ENCODE peak calls at places on chromosomes 16 and 17, in ten cellular contexts. One of them, this sample, is unnamed.

GRCh38 chr17:20224379-20224778 is 215.2 kb downstream of the SPECC1 start:
- DNase-seq in NB4: no peak
- DNase-seq in sigmoid colon: no peak
- DNase-seq in pancreas: no peak
- DNase-seq in cardiac muscle cell: no peak
- DNase-seq in tibial artery: no peak
- DNase-seq in fibroblast of villous mesenchyme: no peak
- DNase-seq in heart left ventricle: no peak
- DNase-seq in natural killer cell: no peak
- DNase-seq in HFFc6: no peak
- DNase-seq in this sample: no peak

GRCh38 chr17:75795820-75796607 is 11.4 kb downstream of the UNK start:
- DNase-seq in NB4: no peak
- DNase-seq in sigmoid colon: peak
- DNase-seq in pancreas: no peak
- DNase-seq in cardiac muscle cell: no peak
- DNase-seq in tibial artery: no peak
- DNase-seq in fibroblast of villous mesenchyme: no peak
- DNase-seq in heart left ventricle: no peak
- DNase-seq in natural killer cell: no peak
- DNase-seq in HFFc6: no peak
- DNase-seq in this sample: no peak

GRCh38 chr17:27578718-27579085 is 52.3 kb upstream of the LGALS9 start:
- DNase-seq in NB4: peak
- DNase-seq in sigmoid colon: no peak
- DNase-seq in pancreas: peak
- DNase-seq in cardiac muscle cell: no peak
- DNase-seq in tibial artery: no peak
- DNase-seq in fibroblast of villous mesenchyme: peak
- DNase-seq in heart left ventricle: no peak
- DNase-seq in natural killer cell: no peak
- DNase-seq in HFFc6: no peak
- DNase-seq in this sample: no peak

GRCh38 chr17:73710095-73710592 is 65.9 kb upstream of the SDK2 start:
- DNase-seq in NB4: peak
- DNase-seq in sigmoid colon: no peak
- DNase-seq in pancreas: peak
- DNase-seq in cardiac muscle cell: peak
- DNase-seq in tibial artery: peak
- DNase-seq in fibroblast of villous mesenchyme: peak
- DNase-seq in heart left ventricle: peak
- DNase-seq in natural killer cell: peak
- DNase-seq in HFFc6: no peak
- DNase-seq in this sample: peak

GRCh38 chr17:51546114-51546513 is 285.8 kb downstream of the UTP18 start:
- DNase-seq in NB4: no peak
- DNase-seq in sigmoid colon: no peak
- DNase-seq in pancreas: no peak
- DNase-seq in cardiac muscle cell: no peak
- DNase-seq in tibial artery: no peak
- DNase-seq in fibroblast of villous mesenchyme: no peak
- DNase-seq in heart left ventricle: no peak
- DNase-seq in natural killer cell: no peak
- DNase-seq in HFFc6: no peak
- DNase-seq in this sample: no peak

GRCh38 chr16:86602521-86602920 is 24.2 kb downstream of the FOXL1 start:
- DNase-seq in NB4: no peak
- DNase-seq in sigmoid colon: no peak
- DNase-seq in pancreas: no peak
- DNase-seq in cardiac muscle cell: no peak
- DNase-seq in tibial artery: no peak
- DNase-seq in fibroblast of villous mesenchyme: no peak
- DNase-seq in heart left ventricle: no peak
- DNase-seq in natural killer cell: no peak
- DNase-seq in HFFc6: no peak
- DNase-seq in this sample: no peak

GRCh38 chr17:20010099-20010863 is 1.1 kb downstream of the SPECC1 start:
- DNase-seq in NB4: peak
- DNase-seq in sigmoid colon: no peak
- DNase-seq in pancreas: peak
- DNase-seq in cardiac muscle cell: peak
- DNase-seq in tibial artery: peak
- DNase-seq in fibroblast of villous mesenchyme: peak
- DNase-seq in heart left ventricle: peak
- DNase-seq in natural killer cell: no peak
- DNase-seq in HFFc6: peak
- DNase-seq in this sample: no peak

GRCh38 chr17:82678265-82678891 is 20.1 kb downstream of the RAB40B start:
- DNase-seq in NB4: no peak
- DNase-seq in sigmoid colon: no peak
- DNase-seq in pancreas: no peak
- DNase-seq in cardiac muscle cell: no peak
- DNase-seq in tibial artery: no peak
- DNase-seq in fibroblast of villous mesenchyme: no peak
- DNase-seq in heart left ventricle: no peak
- DNase-seq in natural killer cell: no peak
- DNase-seq in HFFc6: no peak
- DNase-seq in this sample: no peak

GRCh38 chr17:40251576-40251975 is 32.5 kb downstream of the WIPF2 start:
- DNase-seq in NB4: peak
- DNase-seq in sigmoid colon: peak
- DNase-seq in pancreas: no peak
- DNase-seq in cardiac muscle cell: no peak
- DNase-seq in tibial artery: peak
- DNase-seq in fibroblast of villous mesenchyme: peak
- DNase-seq in heart left ventricle: no peak
- DNase-seq in natural killer cell: no peak
- DNase-seq in HFFc6: peak
- DNase-seq in this sample: no peak

GRCh38 chr16:73735018-73735417 is 561.6 kb upstream of the PSMD7 start:
- DNase-seq in NB4: no peak
- DNase-seq in sigmoid colon: no peak
- DNase-seq in pancreas: no peak
- DNase-seq in cardiac muscle cell: no peak
- DNase-seq in tibial artery: no peak
- DNase-seq in fibroblast of villous mesenchyme: peak
- DNase-seq in heart left ventricle: no peak
- DNase-seq in natural killer cell: no peak
- DNase-seq in HFFc6: peak
- DNase-seq in this sample: no peak

GRCh38 chr17:6508519-6509294 is 47.6 kb downstream of the PITPNM3 start:
- DNase-seq in NB4: no peak
- DNase-seq in sigmoid colon: peak
- DNase-seq in pancreas: no peak
- DNase-seq in cardiac muscle cell: peak
- DNase-seq in tibial artery: no peak
- DNase-seq in fibroblast of villous mesenchyme: no peak
- DNase-seq in heart left ventricle: no peak
- DNase-seq in natural killer cell: no peak
- DNase-seq in HFFc6: no peak
- DNase-seq in this sample: no peak

GRCh38 chr17:65530985-65531507 is 30.4 kb downstream of the AXIN2 start:
- DNase-seq in NB4: no peak
- DNase-seq in sigmoid colon: no peak
- DNase-seq in pancreas: no peak
- DNase-seq in cardiac muscle cell: peak
- DNase-seq in tibial artery: no peak
- DNase-seq in fibroblast of villous mesenchyme: peak
- DNase-seq in heart left ventricle: peak
- DNase-seq in natural killer cell: no peak
- DNase-seq in HFFc6: no peak
- DNase-seq in this sample: no peak

GRCh38 chr17:75832164-75832651 is 12.0 kb downstream of the UNC13D start:
- DNase-seq in NB4: peak
- DNase-seq in sigmoid colon: peak
- DNase-seq in pancreas: no peak
- DNase-seq in cardiac muscle cell: no peak
- DNase-seq in tibial artery: no peak
- DNase-seq in fibroblast of villous mesenchyme: peak
- DNase-seq in heart left ventricle: no peak
- DNase-seq in natural killer cell: peak
- DNase-seq in HFFc6: peak
- DNase-seq in this sample: no peak

GRCh38 chr17:2030779-2031163 is 818 bp downstream of the DPH1 start:
- DNase-seq in NB4: peak
- DNase-seq in sigmoid colon: no peak
- DNase-seq in pancreas: no peak
- DNase-seq in cardiac muscle cell: no peak
- DNase-seq in tibial artery: no peak
- DNase-seq in fibroblast of villous mesenchyme: no peak
- DNase-seq in heart left ventricle: no peak
- DNase-seq in natural killer cell: no peak
- DNase-seq in HFFc6: no peak
- DNase-seq in this sample: no peak
- TF ChIP-seq CTCF in NB4: peak
- TF ChIP-seq CTCF in sigmoid colon: no peak
- TF ChIP-seq CTCF in pancreas: no peak
- TF ChIP-seq CTCF in cardiac muscle cell: peak
- TF ChIP-seq CTCF in tibial artery: peak
- TF ChIP-seq CTCF in fibroblast of villous mesenchyme: peak
- TF ChIP-seq CTCF in heart left ventricle: no peak
- TF ChIP-seq CTCF in natural killer cell: no peak
- TF ChIP-seq CTCF in HFFc6: peak
- TF ChIP-seq CTCF in this sample: peak

GRCh38 chr17:16378631-16379282 is 2.1 kb upstream of the UBB start:
- DNase-seq in NB4: no peak
- DNase-seq in sigmoid colon: no peak
- DNase-seq in pancreas: peak
- DNase-seq in cardiac muscle cell: no peak
- DNase-seq in tibial artery: no peak
- DNase-seq in fibroblast of villous mesenchyme: no peak
- DNase-seq in heart left ventricle: no peak
- DNase-seq in natural killer cell: no peak
- DNase-seq in HFFc6: no peak
- DNase-seq in this sample: no peak

GRCh38 chr17:16383216-16383615 is 2.3 kb downstream of the UBB start:
- DNase-seq in NB4: no peak
- DNase-seq in sigmoid colon: no peak
- DNase-seq in pancreas: no peak
- DNase-seq in cardiac muscle cell: no peak
- DNase-seq in tibial artery: no peak
- DNase-seq in fibroblast of villous mesenchyme: no peak
- DNase-seq in heart left ventricle: no peak
- DNase-seq in natural killer cell: no peak
- DNase-seq in HFFc6: no peak
- DNase-seq in this sample: no peak

GRCh38 chr17:16379654-16380053 is 1.2 kb upstream of the UBB start:
- DNase-seq in NB4: no peak
- DNase-seq in sigmoid colon: no peak
- DNase-seq in pancreas: no peak
- DNase-seq in cardiac muscle cell: no peak
- DNase-seq in tibial artery: no peak
- DNase-seq in fibroblast of villous mesenchyme: no peak
- DNase-seq in heart left ventricle: no peak
- DNase-seq in natural killer cell: no peak
- DNase-seq in HFFc6: no peak
- DNase-seq in this sample: no peak

GRCh38 chr17:16381496-16381820 is 567 bp downstream of the UBB start:
- DNase-seq in NB4: no peak
- DNase-seq in sigmoid colon: no peak
- DNase-seq in pancreas: no peak
- DNase-seq in cardiac muscle cell: no peak
- DNase-seq in tibial artery: no peak
- DNase-seq in fibroblast of villous mesenchyme: peak
- DNase-seq in heart left ventricle: no peak
- DNase-seq in natural killer cell: no peak
- DNase-seq in HFFc6: peak
- DNase-seq in this sample: no peak

GRCh38 chr17:16380640-16381495 is at the start of gene UBB:
- DNase-seq in NB4: peak
- DNase-seq in sigmoid colon: peak
- DNase-seq in pancreas: peak
- DNase-seq in cardiac muscle cell: peak
- DNase-seq in tibial artery: peak
- DNase-seq in fibroblast of villous mesenchyme: peak
- DNase-seq in heart left ventricle: peak
- DNase-seq in natural killer cell: peak
- DNase-seq in HFFc6: peak
- DNase-seq in this sample: peak
- TF ChIP-seq CTCF in NB4: no peak
- TF ChIP-seq CTCF in sigmoid colon: no peak
- TF ChIP-seq CTCF in pancreas: no peak
- TF ChIP-seq CTCF in cardiac muscle cell: no peak
- TF ChIP-seq CTCF in tibial artery: no peak
- TF ChIP-seq CTCF in fibroblast of villous mesenchyme: no peak
- TF ChIP-seq CTCF in heart left ventricle: no peak
- TF ChIP-seq CTCF in natural killer cell: no peak
- TF ChIP-seq CTCF in HFFc6: peak
- TF ChIP-seq CTCF in this sample: no peak

DNA sequence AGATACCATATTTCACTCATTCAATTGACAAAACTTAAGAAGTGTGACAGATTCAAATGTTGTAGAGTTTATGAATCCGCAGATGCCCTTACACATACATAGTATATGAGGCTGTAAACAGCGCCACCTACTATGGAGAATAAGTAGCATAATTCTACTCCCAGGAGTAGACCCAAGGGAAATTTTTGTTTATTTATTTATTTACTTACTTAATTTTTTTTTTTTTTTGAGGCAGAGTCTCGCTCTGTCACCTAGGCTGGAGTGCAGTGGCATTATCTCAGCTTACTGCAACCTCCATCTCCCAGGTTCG is 35.5 kb downstream of the GAN start:
- DNase-seq in NB4: peak
- DNase-seq in sigmoid colon: no peak
- DNase-seq in pancreas: no peak
- DNase-seq in cardiac muscle cell: peak
- DNase-seq in tibial artery: no peak
- DNase-seq in fibroblast of villous mesenchyme: peak
- DNase-seq in heart left ventricle: no peak
- DNase-seq in natural killer cell: no peak
- DNase-seq in HFFc6: no peak
- DNase-seq in this sample: no peak
- TF ChIP-seq CTCF in NB4: no peak
- TF ChIP-seq CTCF in sigmoid colon: no peak
- TF ChIP-seq CTCF in pancreas: no peak
- TF ChIP-seq CTCF in cardiac muscle cell: peak
- TF ChIP-seq CTCF in tibial artery: no peak
- TF ChIP-seq CTCF in fibroblast of villous mesenchyme: peak
- TF ChIP-seq CTCF in heart left ventricle: no peak
- TF ChIP-seq CTCF in natural killer cell: no peak
- TF ChIP-seq CTCF in HFFc6: peak
- TF ChIP-seq CTCF in this sample: peak

DNA sequence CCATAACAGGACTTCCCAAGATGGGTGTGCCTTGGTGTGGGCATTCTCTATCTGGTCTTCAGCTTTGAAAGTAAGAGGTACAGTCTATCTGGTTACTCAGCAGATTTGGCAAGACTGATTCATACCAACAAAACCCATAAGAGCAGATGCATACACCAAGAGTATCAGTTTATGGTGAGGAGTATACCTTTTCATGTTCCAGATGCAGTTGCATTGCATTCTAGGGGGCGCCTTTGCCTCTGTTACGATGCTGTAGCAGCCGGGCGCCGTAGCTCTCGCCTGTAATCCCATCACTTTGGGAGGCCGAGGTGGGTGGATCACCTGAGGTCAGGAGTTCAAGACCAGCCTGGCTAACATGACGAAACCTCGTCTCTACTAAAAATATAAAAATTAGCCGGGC is 31.1 kb upstream of the CARMIL2 start:
- DNase-seq in NB4: peak
- DNase-seq in sigmoid colon: peak
- DNase-seq in pancreas: no peak
- DNase-seq in cardiac muscle cell: no peak
- DNase-seq in tibial artery: no peak
- DNase-seq in fibroblast of villous mesenchyme: no peak
- DNase-seq in heart left ventricle: no peak
- DNase-seq in natural killer cell: no peak
- DNase-seq in HFFc6: no peak
- DNase-seq in this sample: no peak
- TF ChIP-seq CTCF in NB4: peak
- TF ChIP-seq CTCF in sigmoid colon: no peak
- TF ChIP-seq CTCF in pancreas: no peak
- TF ChIP-seq CTCF in cardiac muscle cell: no peak
- TF ChIP-seq CTCF in tibial artery: no peak
- TF ChIP-seq CTCF in fibroblast of villous mesenchyme: peak
- TF ChIP-seq CTCF in heart left ventricle: no peak
- TF ChIP-seq CTCF in natural killer cell: no peak
- TF ChIP-seq CTCF in HFFc6: peak
- TF ChIP-seq CTCF in this sample: peak

This sample was measured in D721Med.